ENCODE peak calls at places on chromosome 7, in eight cellular contexts. H, X, B, W, Y, L, D and K are unnamed samples. For H3K4me1, the result is how much of the 10 kb centered on the place peaks cover.

GRCh38 chr7:150941983-150942590 is 36.0 kb downstream of the KCNH2 start:
- DNase-seq in W (no peak), X (no peak), H (no peak), D (peak), Y (no peak), L (no peak), B (no peak), K (peak)

GRCh38 chr7:151382079-151382885 is 27.6 kb downstream of the WDR86 start:
- DNase-seq in D (no peak), Y (no peak), H (no peak), W (no peak), X (no peak), L (no peak), B (no peak), K (no peak)

GRCh38 chr7:36040679-36041078 is 112.4 kb upstream of the EEPD1 start:
- DNase-seq in Y (no peak), B (peak), H (peak), L (no peak), W (no peak), X (no peak), D (no peak), K (no peak)

GRCh38 chr7:73436031-73436929 is 2.7 kb downstream of the FZD9 start:
- DNase-seq in H (no peak), W (no peak), L (peak), Y (no peak), X (no peak), B (no peak), D (no peak), K (no peak)

GRCh38 chr7:155490697-155491628 is 33.0 kb downstream of the EN2 start:
- DNase-seq in D (peak), H (no peak), L (no peak), W (no peak), B (no peak), X (peak), Y (no peak), K (peak)

GRCh38 chr7:50121269-50121668 is 28.2 kb upstream of the ZPBP start:
- DNase-seq in L (no peak), B (no peak), Y (no peak), X (no peak), H (no peak), D (no peak), W (no peak), K (no peak)

GRCh38 chr7:125424721-125425120 is 495.1 kb upstream of the POT1 start:
- DNase-seq in B (no peak), X (no peak), W (no peak), H (no peak), Y (peak), D (no peak), L (no peak), K (no peak)

GRCh38 chr7:128136215-128136597 is 104.9 kb upstream of the LEP start:
- DNase-seq in D (no peak), Y (no peak), L (no peak), B (no peak), H (no peak), W (no peak), X (no peak), K (no peak)

DNA sequence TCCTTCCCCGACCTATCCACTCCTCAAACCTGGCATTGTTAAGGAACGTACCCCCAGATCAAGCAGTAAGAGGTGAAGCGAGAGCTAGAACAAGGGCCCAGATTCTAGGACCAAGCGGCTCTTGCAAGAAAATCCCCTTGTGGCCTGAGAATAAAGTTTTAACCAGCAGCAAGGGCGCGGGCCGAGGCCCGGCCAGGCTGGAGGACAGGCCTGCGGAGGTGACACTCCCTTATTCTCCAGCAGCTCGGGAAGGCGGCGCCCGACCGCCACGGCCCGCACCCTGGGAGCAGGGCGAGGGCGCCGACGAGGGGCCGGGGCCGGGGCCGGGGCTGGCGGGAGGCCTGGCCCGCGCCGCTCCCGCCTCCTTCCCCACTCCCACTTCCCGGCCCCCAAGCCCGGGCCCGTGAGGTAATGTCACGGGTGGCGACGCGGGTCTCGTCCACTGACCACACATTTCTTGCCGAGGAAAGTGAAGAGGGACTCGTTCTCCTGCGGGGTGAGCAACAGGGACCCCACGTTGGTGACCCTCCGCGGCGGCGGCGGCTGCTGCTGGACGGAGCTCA is 551 bp downstream of the WASL start:
- DNase-seq in Y (peak), D (peak), B (peak), H (peak), X (no peak), W (peak), L (no peak), K (peak)
- H3K4me1 ChIP-seq in Y (under half), D (under half), B (under half), H (under half), X (under half), W (under half), L (under half), K (half or more)

GRCh38 chr7:95845007-95845406 is 72.7 kb downstream of the DYNC1I1 start:
- DNase-seq in W (no peak), B (no peak), L (no peak), D (no peak), H (no peak), Y (no peak), X (no peak), K (no peak)

GRCh38 chr7:95840953-95841950 is 68.9 kb downstream of the DYNC1I1 start:
- DNase-seq in Y (no peak), W (no peak), L (peak), D (no peak), H (no peak), X (no peak), B (no peak), K (no peak)

GRCh38 chr7:95847061-95847460 is 74.7 kb downstream of the DYNC1I1 start:
- DNase-seq in X (no peak), H (no peak), B (no peak), Y (no peak), W (no peak), D (no peak), L (no peak), K (no peak)

DNA sequence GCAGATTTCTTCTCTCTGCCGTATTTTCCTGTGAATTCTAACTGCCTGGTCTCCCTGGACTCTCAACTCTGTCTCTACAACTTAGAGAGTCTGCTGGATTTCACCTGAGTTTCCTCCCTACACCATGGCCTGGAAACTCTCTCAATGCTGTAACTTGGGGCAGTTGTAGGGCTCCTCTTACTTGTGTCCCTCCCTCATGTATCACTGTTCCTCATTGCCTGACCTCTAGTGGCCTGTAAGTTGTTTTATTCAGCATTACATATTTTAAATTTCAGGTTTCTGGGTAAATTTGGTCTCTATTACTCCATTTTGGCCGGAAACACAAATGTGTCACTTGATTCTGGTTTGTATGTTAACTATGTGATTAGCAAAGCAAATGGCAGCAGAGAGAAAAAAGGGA is 70.9 kb downstream of the DYNC1I1 start:
- DNase-seq in B (peak), D (no peak), W (no peak), L (no peak), X (no peak), Y (peak), H (no peak), K (no peak)
- TF ChIP-seq CTCF in B (no peak), D (no peak), W (no peak), L (no peak), X (no peak), Y (no peak), H (no peak), K (no peak)

DNA sequence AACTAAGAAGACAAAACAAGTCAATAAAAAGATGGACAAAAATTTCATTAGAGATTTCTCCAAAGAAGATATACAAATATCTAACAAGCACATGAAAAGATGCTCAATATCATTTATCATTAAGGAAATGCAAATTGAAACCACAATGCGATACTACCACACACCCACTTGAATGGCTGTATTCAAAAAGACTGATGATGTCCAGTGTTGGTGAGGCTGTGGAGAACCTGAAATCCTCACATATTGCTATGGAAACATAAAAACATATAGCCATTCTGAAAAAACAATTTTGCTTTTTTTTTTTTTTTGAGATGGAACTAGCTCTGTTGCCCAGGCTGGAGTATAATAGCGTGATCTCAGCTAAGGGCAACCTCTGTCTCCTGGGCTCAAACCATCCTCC is 124.1 kb upstream of the LAMB4 start:
- DNase-seq in D (no peak), W (no peak), H (no peak), B (no peak), Y (no peak), L (no peak), X (no peak), K (no peak)
- H3K4me1 ChIP-seq in D (under half), W (under half), H (under half), B (under half), Y (under half), L (under half), X (under half), K (under half)

GRCh38 chr7:25835191-25835590 is 316.8 kb upstream of the NFE2L3 start:
- DNase-seq in X (no peak), Y (no peak), H (peak), D (no peak), B (peak), W (no peak), L (no peak), K (no peak)

GRCh38 chr7:25841575-25841974 is 310.4 kb upstream of the NFE2L3 start:
- DNase-seq in W (no peak), L (no peak), B (no peak), H (no peak), D (no peak), Y (no peak), X (no peak), K (no peak)

GRCh38 chr7:25840209-25840792 is 311.7 kb upstream of the NFE2L3 start:
- DNase-seq in L (no peak), D (no peak), Y (no peak), X (no peak), W (no peak), B (no peak), H (no peak), K (no peak)

GRCh38 chr7:25842201-25842726 is 309.7 kb upstream of the NFE2L3 start:
- DNase-seq in Y (no peak), H (no peak), W (no peak), B (no peak), L (no peak), D (no peak), X (no peak), K (no peak)

DNA sequence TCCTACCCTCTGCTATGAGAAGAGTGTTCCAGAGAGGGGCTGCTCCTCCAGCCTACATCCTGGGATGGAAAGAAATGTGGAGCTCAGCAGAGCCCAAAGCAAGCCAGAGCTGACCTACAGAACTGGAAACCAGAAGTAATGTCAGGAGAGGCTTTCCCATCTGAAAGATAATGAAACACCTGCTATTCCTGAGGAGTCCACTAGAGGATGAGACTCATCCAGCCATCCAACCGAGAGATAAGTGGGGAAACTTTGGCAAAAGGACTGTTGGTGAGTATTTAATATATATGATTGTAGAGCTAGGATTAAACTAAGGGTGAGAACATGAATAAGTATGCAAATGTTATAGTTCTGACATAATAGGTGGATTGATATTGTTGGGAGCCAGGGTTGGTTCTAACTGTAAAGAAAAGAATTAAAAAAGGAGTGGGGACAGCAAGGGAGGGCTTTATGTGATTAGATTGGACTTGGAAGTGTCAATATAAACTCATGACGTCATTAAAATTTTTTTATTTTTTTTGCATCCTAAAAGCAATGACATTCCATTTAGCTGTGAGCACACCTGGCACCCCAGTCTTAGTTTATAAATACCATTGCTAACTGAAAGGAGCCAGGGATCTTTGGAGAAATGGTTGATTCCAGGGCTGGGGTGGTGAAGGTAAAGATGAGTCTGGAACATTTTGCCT is 312.8 kb upstream of the NFE2L3 start:
- DNase-seq in B (no peak), D (no peak), X (no peak), L (no peak), Y (no peak), W (no peak), H (no peak), K (no peak)
- TF ChIP-seq CTCF in B (no peak), D (no peak), X (no peak), L (peak), Y (no peak), W (no peak), H (peak), K (no peak)

GRCh38 chr7:121276276-121276675 is 52.5 kb upstream of the WNT16 start:
- DNase-seq in L (no peak), Y (no peak), D (no peak), B (no peak), X (no peak), W (no peak), H (no peak), K (no peak)

GRCh38 chr7:121273467-121274167 is 55.2 kb upstream of the WNT16 start:
- DNase-seq in D (no peak), X (no peak), H (peak), B (peak), Y (no peak), L (no peak), W (no peak), K (no peak)

GRCh38 chr7:121271916-121272315 is 56.9 kb upstream of the WNT16 start:
- DNase-seq in Y (no peak), H (no peak), D (no peak), B (no peak), L (no peak), X (no peak), W (no peak), K (no peak)

GRCh38 chr7:121275204-121275603 is 53.6 kb upstream of the WNT16 start:
- DNase-seq in X (no peak), L (no peak), D (no peak), W (no peak), Y (no peak), B (no peak), H (no peak), K (no peak)

DNA sequence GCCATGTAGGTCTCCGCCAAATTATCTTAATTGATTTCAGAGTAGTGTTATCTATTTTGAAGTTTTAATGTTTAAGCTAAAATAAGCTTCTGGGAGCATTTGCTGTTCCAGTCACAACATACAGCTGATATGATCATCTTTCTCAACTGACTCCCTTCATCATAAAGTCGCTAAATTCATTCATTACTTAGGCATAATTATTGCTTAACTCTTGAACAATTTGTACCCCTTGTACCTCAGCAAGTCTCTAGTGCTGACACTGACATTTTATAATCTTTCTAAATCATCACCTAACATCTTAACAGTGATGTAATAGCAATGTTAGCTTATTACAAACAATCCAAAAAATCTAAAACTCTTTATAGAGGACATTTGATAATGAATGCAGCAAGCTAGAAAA is 54.3 kb upstream of the WNT16 start:
- DNase-seq in X (no peak), Y (no peak), D (no peak), B (no peak), H (no peak), L (no peak), W (no peak), K (no peak)
- H3K4me1 ChIP-seq in X (under half), Y (under half), D (under half), B (under half), H (under half), L (under half), W (under half), K (under half)

GRCh38 chr7:21028990-21029337 is 242.3 kb upstream of the SP8 start:
- DNase-seq in W (no peak), Y (no peak), H (no peak), D (no peak), L (no peak), X (no peak), B (no peak), K (no peak)

GRCh38 chr7:21028186-21028989 is 241.7 kb upstream of the SP8 start:
- DNase-seq in X (no peak), W (no peak), L (no peak), H (no peak), D (no peak), Y (no peak), B (peak), K (no peak)

GRCh38 chr7:21020667-21021066 is 234.0 kb upstream of the SP8 start:
- DNase-seq in D (no peak), W (no peak), X (no peak), L (no peak), Y (no peak), B (no peak), H (no peak), K (no peak)

GRCh38 chr7:21023841-21024502 is 237.3 kb upstream of the SP8 start:
- DNase-seq in D (no peak), H (no peak), L (no peak), X (no peak), B (no peak), Y (no peak), W (no peak), K (no peak)
- TF ChIP-seq CTCF in D (no peak), H (no peak), L (no peak), X (no peak), B (no peak), Y (no peak), W (no peak), K (no peak)

GRCh38 chr7:28163955-28164354 is 16.6 kb downstream of the JAZF1 start:
- DNase-seq in W (no peak), D (no peak), B (peak), H (peak), L (no peak), Y (no peak), X (no peak), K (no peak)
- H3K4me1 ChIP-seq in W (under half), D (under half), B (under half), H (under half), L (under half), Y (under half), X (under half), K (under half)